ENCODE peak calls at places on chromosome 16, in six cellular contexts. Z is GM23338, Q is WTC11, L is H1, N is GM12878, T is HepG2. V is an unnamed sample.
A peak's percentile ranks its signal among the peaks of the same experiment; 100 is the strongest.

GRCh38 chr16:59905628-59906027 is 1171.5 kb upstream of the GOT2 start:
- DNase-seq in T (no peak), L (no peak), Q (no peak), N (no peak), Z (no peak), V (no peak)

GRCh38 chr16:52912565-52913173 is 140.0 kb downstream of the CHD9NB start:
- DNase-seq in L (peak; percentile 82), Z (peak; percentile 84), Q (peak; percentile 83), N (peak; percentile 11), T (peak; percentile 78), V (peak; percentile 55)

GRCh38 chr16:21611546-21612384 is 12.4 kb downstream of the METTL9 start:
- DNase-seq in Q (no peak), N (no peak), T (no peak), Z (no peak), L (no peak), V (peak; percentile 37)

GRCh38 chr16:73000020-73000906 is 47.7 kb downstream of the ZFHX3 start:
- DNase-seq in T (peak; percentile 91), L (no peak), Z (no peak), N (no peak), Q (no peak), V (no peak)

GRCh38 chr16:72847187-72848044 is 200.5 kb downstream of the ZFHX3 start:
- DNase-seq in Q (peak; percentile 55), L (no peak), N (no peak), Z (peak; percentile 73), T (peak; percentile 30), V (peak; percentile 30)

GRCh38 chr16:83344014-83344413 is 463.8 kb upstream of the HSBP1 start:
- DNase-seq in L (no peak), T (no peak), Q (no peak), N (no peak), Z (no peak), V (no peak)

GRCh38 chr16:81004646-81005353 is 1.9 kb downstream of the CMC2 start:
- DNase-seq in L (no peak), Q (no peak), Z (peak; percentile 82), T (peak; percentile 65), N (no peak), V (peak; percentile 77)

GRCh38 chr16:66293207-66293735 is 73.2 kb upstream of the CDH5 start:
- DNase-seq in L (no peak), T (no peak), Q (no peak), N (no peak), Z (no peak), V (no peak)

GRCh38 chr16:66079671-66080070 is 286.8 kb upstream of the CDH5 start:
- DNase-seq in T (no peak), Z (no peak), Q (no peak), N (no peak), L (no peak), V (no peak)

GRCh38 chr16:87657621-87658192 is 55.4 kb downstream of the JPH3 start:
- DNase-seq in L (peak; percentile 70), T (peak; percentile 40), N (no peak), Q (peak; percentile 61), Z (peak; percentile 81), V (peak; percentile 62)

GRCh38 chr16:23611936-23612335 is 15.8 kb upstream of the NDUFAB1 start:
- DNase-seq in N (no peak), L (no peak), Z (no peak), Q (no peak), T (no peak), V (no peak)

GRCh38 chr16:27286446-27286845 is 17.9 kb upstream of the NSMCE1 start:
- DNase-seq in N (no peak), L (no peak), Q (no peak), Z (no peak), T (peak; percentile 64), V (no peak)

GRCh38 chr16:17463335-17463734 is 7.4 kb downstream of the XYLT1 start:
- DNase-seq in Z (no peak), T (no peak), L (no peak), N (no peak), Q (no peak), V (no peak)

GRCh38 chr16:65002265-65002664 is 119.6 kb downstream of the CDH11 start:
- DNase-seq in L (no peak), N (no peak), Z (no peak), T (no peak), Q (no peak), V (no peak)

GRCh38 chr16:79599256-79599836 is 1.2 kb downstream of the MAF start:
- DNase-seq in L (peak; percentile 69), Q (peak; percentile 38), T (no peak), Z (peak; percentile 45), N (no peak), V (no peak)

GRCh38 chr16:23365602-23366240 is 63.6 kb downstream of the SCNN1B start:
- DNase-seq in N (peak; percentile 25), L (no peak), Z (peak; percentile 25), T (no peak), Q (no peak), V (no peak)

GRCh38 chr16:20918486-20919239 is 18.1 kb downstream of the LYRM1 start:
- DNase-seq in Q (no peak), Z (no peak), N (no peak), T (no peak), L (no peak), V (peak; percentile 55)

GRCh38 chr16:89422905-89423630 is 67.3 kb downstream of the ANKRD11 start:
- DNase-seq in N (peak; percentile 72), Q (no peak), L (no peak), Z (peak; percentile 57), T (peak; percentile 92), V (no peak)

GRCh38 chr16:76583466-76583865 is 306.3 kb downstream of the CNTNAP4 start:
- DNase-seq in T (no peak), Z (no peak), Q (no peak), L (no peak), N (no peak), V (no peak)

GRCh38 chr16:81707411-81708321 is 71.4 kb upstream of the PLCG2 start:
- DNase-seq in Q (no peak), N (no peak), L (no peak), T (no peak), Z (no peak), V (no peak)

GRCh38 chr16:2969545-2970521 is 685 bp downstream of the PAQR4 start:
- DNase-seq in T (peak; percentile 66), Q (peak; percentile 85), N (no peak), L (peak; percentile 90), Z (peak; percentile 93), V (peak; percentile 75)

GRCh38 chr16:87145181-87146176 is 171.7 kb downstream of the C16orf95 start:
- DNase-seq in T (no peak), N (no peak), L (no peak), Q (no peak), Z (no peak), V (peak; percentile 74)

GRCh38 chr16:27217256-27217655 is 13.9 kb downstream of the KDM8 start:
- DNase-seq in Z (peak; percentile 69), T (no peak), L (no peak), Q (peak; percentile 36), N (no peak), V (peak; percentile 83)

GRCh38 chr16:79062336-79062735 is 538.2 kb downstream of the MAF start:
- DNase-seq in Z (no peak), Q (no peak), L (no peak), T (no peak), N (no peak), V (no peak)

GRCh38 chr16:8943001-8943763 is 20.5 kb downstream of the USP7 start:
- DNase-seq in Z (no peak), Q (no peak), L (no peak), N (no peak), T (no peak), V (no peak)

GRCh38 chr16:56891685-56892084 is 26.7 kb downstream of the SLC12A3 start:
- DNase-seq in N (no peak), T (no peak), Z (no peak), Q (no peak), L (no peak), V (no peak)
- TF ChIP-seq CREB1 in N (no peak), T (no peak), Z (no peak), Q (no peak), L (no peak), V (no peak)

DNA sequence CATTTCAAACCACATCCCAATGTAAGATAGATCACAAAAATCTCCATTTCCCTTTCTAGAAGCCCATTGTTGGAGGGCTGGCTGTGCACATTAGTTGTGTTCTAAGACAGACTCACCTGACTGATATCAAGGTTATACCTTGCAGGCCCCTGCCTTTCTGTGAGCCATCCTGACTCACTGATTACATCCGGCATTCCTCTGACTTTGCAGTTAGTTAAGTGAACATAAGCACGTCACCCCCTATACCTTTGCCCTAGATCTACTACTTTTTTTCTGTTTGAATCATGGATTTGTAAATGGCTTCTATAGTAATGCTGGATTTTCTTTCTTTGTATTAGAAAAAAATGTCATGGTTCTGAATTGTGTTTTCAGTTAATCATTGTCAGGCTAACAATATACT is 78.3 kb downstream of the TANGO6 start:
- DNase-seq in Q (no peak), T (peak; percentile 61), L (no peak), N (no peak), Z (no peak), V (no peak)
- TF ChIP-seq CREB1 in Q (no peak), T (no peak), L (no peak), N (no peak), Z (no peak), V (no peak)

DNA sequence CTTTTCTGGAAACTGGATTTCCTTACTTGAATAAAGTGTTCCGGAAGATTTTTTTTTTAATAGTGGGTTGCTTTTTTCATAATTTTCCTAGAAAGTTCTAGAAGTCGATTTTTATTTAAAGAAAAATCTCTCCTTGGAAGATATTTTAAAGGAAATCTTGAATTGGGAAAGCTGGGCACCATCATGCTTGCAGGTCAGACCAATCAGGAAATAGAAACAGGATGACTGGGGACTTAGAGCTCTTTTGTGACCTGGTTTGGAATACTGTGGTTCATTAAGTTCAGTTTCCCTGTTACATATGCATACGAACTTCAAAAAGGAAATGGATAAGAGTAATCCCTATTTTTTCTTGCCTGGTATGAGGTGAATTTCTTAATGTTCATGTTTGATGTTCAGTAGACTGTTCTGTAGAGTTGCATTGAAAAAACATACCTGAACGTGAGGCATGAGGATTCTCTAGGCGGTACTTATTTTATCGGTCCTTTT is 1.2 kb downstream of the NFATC3 start:
- DNase-seq in Q (no peak), Z (peak; percentile 59), N (no peak), L (no peak), T (peak; percentile 69), V (no peak)
- TF ChIP-seq CREB1 in Q (no peak), Z (no peak), N (no peak), L (no peak), T (no peak), V (no peak)

GRCh38 chr16:55439101-55439690 is 39.8 kb upstream of the MMP2 start:
- DNase-seq in T (no peak), N (no peak), Q (no peak), L (no peak), Z (no peak), V (no peak)
- TF ChIP-seq CREB1 in T (no peak), N (no peak), Q (no peak), L (no peak), Z (no peak), V (no peak)

V was measured in K562.